ENCODE peak calls at places on chromosomes 1 and 21, in ten cellular contexts. M is neural progenitor cell, X is tibial nerve, G is fibroblast of lung, T is GM23338, O is brain microvascular endothelial cell, E is tibial artery, U is transverse colon, Y is pancreas, H is keratinocyte. R is an unnamed sample. For H3K36me3, the result is how much of the 10 kb centered on the place peaks cover.

GRCh38 chr1:227401562-227402342 is 83.5 kb upstream of the CDC42BPA start:
- DNase-seq in M (no peak), X (no peak), G (no peak), Y (no peak), O (no peak), T (no peak), E (no peak), H (no peak), U (no peak), R (no peak)

GRCh38 chr1:22279735-22280134 is 136.8 kb upstream of the WNT4 start:
- DNase-seq in Y (no peak), X (no peak), E (no peak), U (no peak), G (no peak), H (no peak), M (no peak), O (no peak), T (no peak), R (no peak)

GRCh38 chr1:98962156-98962555 is 42.5 kb downstream of the PLPPR5 start:
- DNase-seq in M (no peak), Y (no peak), E (no peak), X (no peak), O (no peak), U (no peak), H (no peak), T (no peak), G (peak), R (no peak)

GRCh38 chr1:83632906-83633305 is 366.0 kb downstream of the TTLL7 start:
- DNase-seq in U (no peak), O (no peak), M (no peak), H (no peak), Y (no peak), E (no peak), G (no peak), X (no peak), T (no peak), R (no peak)

GRCh38 chr1:116340506-116341240 is 32.4 kb upstream of the ATP1A1 start:
- DNase-seq in Y (no peak), M (no peak), E (no peak), H (peak), X (no peak), T (no peak), U (no peak), O (no peak), G (no peak), R (peak)

GRCh38 chr1:202170726-202171125 is 10.3 kb upstream of the PTPN7 start:
- DNase-seq in Y (no peak), T (no peak), E (no peak), H (no peak), O (no peak), G (no peak), M (no peak), X (no peak), U (no peak), R (no peak)

GRCh38 chr21:29264721-29265120 is 34.0 kb upstream of the BACH1 start:
- DNase-seq in U (no peak), G (peak), E (no peak), M (no peak), O (no peak), H (no peak), Y (no peak), X (no peak), T (no peak), R (no peak)

GRCh38 chr1:15820478-15820877 is 13.0 kb upstream of the UQCRHL start:
- DNase-seq in G (peak), O (no peak), E (no peak), X (no peak), T (no peak), Y (no peak), U (no peak), M (no peak), H (no peak), R (no peak)

GRCh38 chr1:60942291-60942690 is 140.1 kb upstream of the NFIA start:
- DNase-seq in O (no peak), H (peak), X (no peak), U (no peak), T (no peak), M (no peak), E (no peak), G (no peak), Y (no peak), R (peak)

GRCh38 chr1:1144122-1144842 is 28.4 kb upstream of the C1orf159 start:
- DNase-seq in O (no peak), Y (no peak), M (peak), G (no peak), X (no peak), H (no peak), U (peak), T (peak), E (no peak), R (no peak)

GRCh38 chr1:233094691-233095090 is 144.3 kb downstream of the NTPCR start:
- DNase-seq in X (no peak), O (no peak), H (no peak), T (no peak), G (peak), Y (no peak), M (no peak), E (no peak), U (no peak), R (no peak)

GRCh38 chr1:232110281-232111090 is 483.9 kb downstream of the DISC1 start:
- DNase-seq in E (no peak), T (peak), X (no peak), M (peak), Y (no peak), U (no peak), O (peak), H (no peak), G (peak), R (no peak)

GRCh38 chr1:27960762-27961645 is 1.2 kb downstream of the XKR8 start:
- DNase-seq in H (no peak), O (no peak), Y (no peak), G (no peak), T (no peak), U (peak), E (peak), X (no peak), M (peak), R (no peak)

GRCh38 chr1:30037251-30038118 is 685.9 kb downstream of the MATN1 start:
- DNase-seq in M (no peak), T (no peak), O (no peak), U (no peak), H (no peak), G (no peak), X (no peak), E (peak), Y (no peak), R (no peak)

GRCh38 chr1:1777950-1778826 is at the start of gene NADK:
- DNase-seq in X (no peak), M (peak), U (peak), E (peak), Y (peak), H (no peak), O (no peak), T (peak), G (peak), R (no peak)

GRCh38 chr1:51417496-51418383 is 87.4 kb upstream of the TTC39A start:
- DNase-seq in U (no peak), O (peak), G (peak), H (no peak), T (no peak), E (no peak), Y (no peak), M (no peak), X (no peak), R (no peak)

GRCh38 chr21:46172863-46173528 is 11.3 kb downstream of the SPATC1L start:
- DNase-seq in X (no peak), G (no peak), U (no peak), Y (no peak), O (no peak), T (no peak), E (peak), M (no peak), H (no peak), R (no peak)

GRCh38 chr1:38612956-38613355 is 246.6 kb downstream of the RRAGC start:
- DNase-seq in U (no peak), T (no peak), Y (no peak), O (no peak), M (no peak), E (no peak), X (no peak), G (no peak), H (no peak), R (no peak)

GRCh38 chr1:28813931-28814465 is 2.0 kb downstream of the OPRD1 start:
- DNase-seq in G (no peak), U (no peak), M (no peak), H (no peak), Y (no peak), O (no peak), E (no peak), T (no peak), X (no peak), R (no peak)

GRCh38 chr21:25421327-25422028 is 185.8 kb downstream of the MRPL39 start:
- DNase-seq in M (peak), O (peak), T (peak), H (no peak), X (no peak), G (peak), Y (no peak), E (no peak), U (peak), R (peak)

GRCh38 chr1:160367516-160367900 is 637 bp downstream of the NHLH1 start:
- DNase-seq in Y (no peak), M (no peak), G (no peak), H (no peak), O (no peak), E (no peak), T (no peak), X (no peak), U (no peak), R (no peak)

GRCh38 chr1:82485591-82486369 is 685.0 kb downstream of the ADGRL2 start:
- DNase-seq in M (peak), Y (no peak), X (peak), G (peak), E (no peak), O (peak), U (peak), T (peak), H (peak), R (no peak)

GRCh38 chr1:100597069-100597741 is 59.3 kb downstream of the GPR88 start:
- DNase-seq in M (no peak), X (no peak), O (peak), T (no peak), H (no peak), E (no peak), Y (no peak), U (no peak), G (peak), R (peak)

GRCh38 chr1:116359060-116359830 is 13.8 kb upstream of the ATP1A1 start:
- DNase-seq in H (no peak), T (no peak), E (no peak), U (no peak), X (no peak), G (peak), Y (no peak), M (no peak), O (peak), R (no peak)

GRCh38 chr1:44717196-44717595 is 13.8 kb downstream of the RNU5D-1 start:
- DNase-seq in H (no peak), U (no peak), G (no peak), M (no peak), X (no peak), O (no peak), E (no peak), T (no peak), Y (no peak), R (no peak)

GRCh38 chr1:168499094-168500049 is 44.4 kb downstream of the XCL2 start:
- DNase-seq in Y (no peak), G (no peak), U (no peak), M (no peak), E (no peak), X (no peak), T (no peak), H (no peak), O (no peak), R (no peak)

GRCh38 chr1:61348025-61348665 is 265.8 kb downstream of the NFIA start:
- DNase-seq in T (no peak), M (no peak), X (no peak), G (no peak), O (no peak), H (no peak), Y (no peak), E (no peak), U (no peak), R (no peak)

GRCh38 chr1:159090566-159091546 is 14.3 kb upstream of the AIM2 start:
- DNase-seq in U (no peak), H (no peak), T (no peak), G (peak), E (no peak), Y (no peak), M (no peak), O (no peak), X (no peak), R (no peak)

GRCh38 chr1:147717051-147717705 is 43.2 kb downstream of the GJA5 start:
- DNase-seq in T (no peak), X (no peak), E (no peak), U (peak), H (peak), M (no peak), G (no peak), O (no peak), Y (no peak), R (peak)

GRCh38 chr1:151668090-151668489 is 48.5 kb downstream of the CELF3 start:
- DNase-seq in G (no peak), M (no peak), X (no peak), T (no peak), O (no peak), E (no peak), H (no peak), U (no peak), Y (no peak), R (no peak)

GRCh38 chr1:166283190-166283589 is 116.4 kb upstream of the FAM78B start:
- DNase-seq in G (no peak), M (no peak), E (no peak), Y (no peak), T (no peak), X (no peak), O (no peak), U (no peak), H (no peak), R (no peak)

GRCh38 chr1:7940745-7941436 is at the start of gene TNFRSF9:
- DNase-seq in M (no peak), H (no peak), X (no peak), G (peak), E (no peak), T (no peak), U (no peak), Y (no peak), O (peak), R (no peak)

GRCh38 chr1:227390525-227390924 is 72.2 kb upstream of the CDC42BPA start:
- DNase-seq in U (no peak), M (no peak), Y (no peak), E (no peak), X (no peak), H (no peak), G (peak), O (no peak), T (no peak), R (no peak)

GRCh38 chr1:20993716-20994115 is 183.0 kb downstream of the EIF4G3 start:
- DNase-seq in U (no peak), Y (no peak), H (no peak), T (no peak), M (no peak), G (no peak), X (no peak), O (no peak), E (no peak), R (no peak)

GRCh38 chr21:35015435-35016024 is 33.6 kb downstream of the RUNX1 start:
- DNase-seq in T (no peak), G (no peak), Y (no peak), H (no peak), U (no peak), O (no peak), M (no peak), E (no peak), X (no peak), R (no peak)

GRCh38 chr1:156083800-156084790 is 1.8 kb upstream of the MEX3A start:
- DNase-seq in U (no peak), H (no peak), M (peak), O (no peak), X (no peak), E (no peak), Y (no peak), T (no peak), G (no peak), R (no peak)
- H3K4me3 ChIP-seq in U (no peak), H (no peak), M (peak), O (no peak), X (no peak), E (no peak), Y (no peak), T (peak), G (no peak), R (peak)

DNA sequence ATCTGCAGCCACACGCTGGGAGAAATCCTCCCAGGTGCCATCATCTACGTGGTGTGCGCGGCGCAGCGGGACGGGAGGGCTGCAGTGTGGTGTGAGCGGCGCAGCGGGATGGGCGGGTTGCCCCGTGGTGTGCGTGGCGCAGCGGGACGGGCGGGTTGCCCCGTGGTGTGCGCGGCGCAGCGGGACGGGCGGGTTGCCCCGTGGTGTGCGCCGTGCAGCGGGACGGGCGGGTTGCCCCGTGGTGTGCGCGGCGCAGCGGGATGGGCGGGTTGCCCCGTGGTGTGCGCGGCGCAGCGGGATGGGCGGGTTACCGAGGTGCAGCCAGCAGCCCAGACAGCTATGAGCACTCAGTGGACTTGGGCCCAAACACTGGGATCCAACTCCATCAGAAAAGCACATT is 4.7 kb downstream of the WRAP73 start:
- DNase-seq in X (no peak), O (no peak), U (no peak), E (no peak), T (no peak), H (no peak), Y (no peak), G (no peak), M (no peak), R (no peak)
- H3K36me3 ChIP-seq in X (half or more), O (under half), U (under half), E (under half), T (under half), H (under half), Y (under half), G (under half), M (under half), R (under half)

GRCh38 chr1:208112380-208112779 is 131.8 kb downstream of the PLXNA2 start:
- DNase-seq in T (no peak), E (no peak), X (no peak), O (no peak), Y (no peak), H (no peak), G (no peak), M (no peak), U (no peak), R (no peak)
- TF ChIP-seq CTCF in T (no peak), E (no peak), X (no peak), O (no peak), Y (no peak), H (no peak), G (no peak), M (no peak), U (no peak), R (no peak)

GRCh38 chr1:239997515-239998311 is 94.0 kb upstream of the FMN2 start:
- DNase-seq in U (no peak), G (peak), X (no peak), E (no peak), O (no peak), M (peak), T (peak), Y (peak), H (no peak), R (no peak)

GRCh38 chr1:240000634-240001033 is 91.0 kb upstream of the FMN2 start:
- DNase-seq in Y (no peak), E (no peak), M (no peak), G (peak), U (no peak), X (no peak), O (peak), H (no peak), T (no peak), R (no peak)

GRCh38 chr1:239997160-239997514 is 94.5 kb upstream of the FMN2 start:
- DNase-seq in Y (no peak), T (no peak), U (no peak), H (no peak), X (no peak), O (no peak), E (no peak), G (no peak), M (no peak), R (no peak)

GRCh38 chr1:239999170-239999569 is 92.5 kb upstream of the FMN2 start:
- DNase-seq in T (no peak), H (no peak), E (no peak), M (no peak), U (no peak), G (no peak), O (no peak), X (no peak), Y (no peak), R (no peak)

DNA sequence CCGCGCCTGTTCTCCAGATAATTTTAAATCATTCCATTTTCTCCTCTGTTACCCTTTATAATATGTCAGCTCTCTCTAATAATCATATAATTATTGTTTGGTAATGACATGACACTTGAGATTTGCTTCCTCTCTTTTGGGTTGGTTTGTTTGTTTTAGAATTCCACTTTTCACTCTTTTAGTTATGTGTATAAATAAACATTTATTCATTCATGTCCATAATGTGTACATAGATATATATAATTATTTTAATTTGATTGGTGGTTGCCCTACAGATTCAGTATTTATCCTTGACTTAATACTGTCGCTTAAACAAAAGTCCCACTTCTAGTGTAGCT is 93.4 kb upstream of the FMN2 start:
- DNase-seq in H (no peak), T (no peak), X (no peak), E (no peak), U (no peak), O (no peak), Y (no peak), G (no peak), M (no peak), R (no peak)
- H3K4me3 ChIP-seq in H (no peak), T (peak), X (no peak), E (no peak), U (peak), O (peak), Y (peak), G (no peak), M (peak), R (peak)

DNA sequence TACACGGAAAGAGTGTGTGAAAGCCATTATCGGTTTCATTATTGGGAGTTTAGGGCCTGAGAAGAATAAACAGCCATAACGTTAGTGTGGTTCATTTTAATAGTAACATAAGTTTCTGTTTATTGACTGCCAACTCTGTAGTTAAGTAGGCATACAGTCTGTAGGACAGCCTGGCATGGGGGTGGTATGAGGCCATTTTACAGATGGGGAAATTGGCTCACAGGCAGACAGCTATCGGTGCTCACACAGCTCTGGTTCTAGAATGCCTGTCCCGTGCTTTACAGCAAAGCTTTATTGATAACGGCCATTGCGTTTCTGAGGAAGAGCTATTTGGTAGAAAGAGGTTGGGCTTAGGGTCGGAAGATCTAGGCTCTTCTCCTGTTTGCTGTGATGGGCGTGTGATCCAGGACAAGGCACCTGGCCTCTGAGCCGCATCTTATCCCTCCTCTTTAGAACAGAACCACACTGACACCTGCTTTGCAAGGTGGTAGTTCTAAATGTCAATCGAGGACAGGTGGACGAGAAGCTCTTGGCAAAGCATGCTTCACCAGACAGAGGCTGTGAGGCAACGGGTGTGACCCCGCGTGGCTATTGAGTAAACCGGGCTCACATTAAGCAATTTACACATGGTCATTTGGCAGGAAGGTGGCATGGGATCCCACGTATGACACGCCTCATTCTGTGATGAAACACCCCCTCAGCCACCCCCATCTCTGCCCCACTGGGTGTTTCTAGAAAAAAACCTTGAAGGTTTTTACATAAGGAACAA is 14.9 kb downstream of the ETS2 start:
- DNase-seq in G (no peak), U (peak), E (no peak), X (no peak), H (no peak), T (no peak), O (no peak), M (no peak), Y (no peak), R (no peak)
- H3K36me3 ChIP-seq in G (under half), U (half or more), E (half or more), X (half or more), H (under half), T (half or more), O (half or more), M (under half), Y (under half), R (under half)

DNA sequence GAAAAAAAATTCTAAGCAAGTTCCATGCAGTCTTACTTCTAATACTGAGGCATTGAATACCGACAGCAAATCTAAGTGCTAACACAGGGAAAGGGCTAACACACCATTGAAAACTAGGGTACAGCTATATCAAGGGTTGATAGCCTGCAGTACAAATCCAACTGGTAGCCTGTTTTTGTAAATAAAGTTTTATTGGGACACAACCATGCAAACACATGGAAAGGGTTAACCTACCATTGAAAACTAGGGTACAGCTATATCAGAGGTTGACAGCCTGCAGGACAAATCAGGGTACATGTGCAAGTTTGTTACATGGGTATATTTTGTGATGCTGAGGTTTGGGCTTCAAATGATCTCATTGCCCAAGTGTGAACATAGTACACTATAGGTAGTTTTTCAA is 212.9 kb downstream of the HIVEP3 start:
- DNase-seq in X (no peak), O (no peak), E (no peak), U (no peak), M (no peak), G (no peak), H (no peak), T (no peak), Y (no peak), R (no peak)
- TF ChIP-seq CTCF in X (no peak), O (no peak), E (no peak), U (no peak), M (no peak), G (no peak), H (no peak), T (no peak), Y (no peak), R (no peak)

R was measured in kidney epithelial cell.